ENCODE peak calls at places on chromosomes 4 and X, in six cellular contexts. Q, E, A, Y, W and L are unnamed samples.

GRCh38 chr4:19941434-19941833 is 310.3 kb upstream of the SLIT2 start:
- DNase-seq in Q (no peak), E (no peak), A (no peak), Y (no peak), W (no peak), L (no peak)

GRCh38 chr4:1049591-1049905 is 38.1 kb downstream of the FGFRL1 start:
- DNase-seq in Q (no peak), E (peak; percentile 47), A (no peak), Y (no peak), W (no peak), L (no peak)

GRCh38 chr4:61462451-61463326 is 262.6 kb downstream of the ADGRL3 start:
- DNase-seq in Q (no peak), E (no peak), A (no peak), Y (no peak), W (no peak), L (no peak)

GRCh38 chr4:104093247-104093646 is 373.5 kb upstream of the TACR3 start:
- DNase-seq in Q (no peak), E (no peak), A (no peak), Y (no peak), W (no peak), L (no peak)

GRCh38 chr4:41427306-41427882 is 110.6 kb upstream of the LIMCH1 start:
- DNase-seq in Q (no peak), E (no peak), A (no peak), Y (no peak), W (no peak), L (no peak)

GRCh38 chrX:43836435-43837184 is 45.6 kb downstream of the MAOB start:
- DNase-seq in Q (peak; percentile 2), E (no peak), A (no peak), Y (no peak), W (peak; percentile 35), L (no peak)

GRCh38 chrX:140157611-140158010 is 192.3 kb upstream of the CXorf66 start:
- DNase-seq in Q (no peak), E (no peak), A (no peak), Y (no peak), W (no peak), L (no peak)

GRCh38 chrX:130106071-130106470 is 4.2 kb downstream of the ELF4 start:
- DNase-seq in Q (no peak), E (no peak), A (no peak), Y (no peak), W (peak; percentile 44), L (no peak)

GRCh38 chr4:73731968-73732610 is 8.3 kb upstream of the CXCL8 start:
- DNase-seq in Q (no peak), E (no peak), A (no peak), Y (no peak), W (no peak), L (no peak)

GRCh38 chr4:152957437-152958185 is 21.5 kb downstream of the FHDC1 start:
- DNase-seq in Q (no peak), E (no peak), A (no peak), Y (no peak), W (no peak), L (no peak)

GRCh38 chr4:113316879-113317278 is 267.4 kb downstream of the ANK2 start:
- DNase-seq in Q (peak; percentile 53), E (no peak), A (no peak), Y (no peak), W (no peak), L (no peak)

GRCh38 chr4:177051473-177052060 is 258.1 kb upstream of the NEIL3 start:
- DNase-seq in Q (peak; percentile 51), E (no peak), A (no peak), Y (no peak), W (peak; percentile 36), L (no peak)

GRCh38 chr4:6017030-6017429 is 1.2 kb downstream of the C4orf50 start:
- DNase-seq in Q (no peak), E (no peak), A (no peak), Y (no peak), W (no peak), L (no peak)

GRCh38 chr4:22385615-22386014 is 130.3 kb downstream of the ADGRA3 start:
- DNase-seq in Q (no peak), E (no peak), A (no peak), Y (no peak), W (peak; percentile 68), L (no peak)

GRCh38 chr4:189436207-189436606 is 504.5 kb upstream of the FRG1 start:
- DNase-seq in Q (no peak), E (no peak), A (no peak), Y (no peak), W (peak; percentile 10), L (no peak)

GRCh38 chrX:72126048-72126415 is 5.7 kb downstream of the RTL5 start:
- DNase-seq in Q (no peak), E (no peak), A (no peak), Y (no peak), W (no peak), L (no peak)

GRCh38 chrX:17174671-17175070 is 200.3 kb upstream of the NHS start:
- DNase-seq in Q (no peak), E (no peak), A (no peak), Y (no peak), W (no peak), L (no peak)

GRCh38 chr4:113835005-113835404 is 73.5 kb upstream of the CAMK2D start:
- DNase-seq in Q (no peak), E (no peak), A (no peak), Y (no peak), W (peak; percentile 81), L (no peak)

GRCh38 chrX:147900349-147900748 is 11.4 kb upstream of the FMR1 start:
- DNase-seq in Q (no peak), E (no peak), A (no peak), Y (no peak), W (no peak), L (no peak)

GRCh38 chr4:36385951-36386561 is 104.6 kb downstream of the DTHD1 start:
- DNase-seq in Q (peak; percentile 34), E (no peak), A (no peak), Y (no peak), W (no peak), L (no peak)

GRCh38 chr4:48546336-48546735 is 56.3 kb downstream of the ZAR1 start:
- DNase-seq in Q (peak; percentile 55), E (no peak), A (no peak), Y (no peak), W (peak; percentile 67), L (no peak)

GRCh38 chr4:138097912-138098600 is 144.1 kb downstream of the SLC7A11 start:
- DNase-seq in Q (peak; percentile 35), E (no peak), A (no peak), Y (no peak), W (no peak), L (no peak)

GRCh38 chr4:138095378-138095777 is 146.8 kb downstream of the SLC7A11 start:
- DNase-seq in Q (no peak), E (no peak), A (no peak), Y (no peak), W (no peak), L (no peak)

GRCh38 chr4:138099385-138099784 is 142.8 kb downstream of the SLC7A11 start:
- DNase-seq in Q (no peak), E (no peak), A (no peak), Y (no peak), W (no peak), L (no peak)

GRCh38 chr4:138092060-138092459 is 150.1 kb downstream of the SLC7A11 start:
- DNase-seq in Q (no peak), E (no peak), A (no peak), Y (no peak), W (no peak), L (no peak)

DNA sequence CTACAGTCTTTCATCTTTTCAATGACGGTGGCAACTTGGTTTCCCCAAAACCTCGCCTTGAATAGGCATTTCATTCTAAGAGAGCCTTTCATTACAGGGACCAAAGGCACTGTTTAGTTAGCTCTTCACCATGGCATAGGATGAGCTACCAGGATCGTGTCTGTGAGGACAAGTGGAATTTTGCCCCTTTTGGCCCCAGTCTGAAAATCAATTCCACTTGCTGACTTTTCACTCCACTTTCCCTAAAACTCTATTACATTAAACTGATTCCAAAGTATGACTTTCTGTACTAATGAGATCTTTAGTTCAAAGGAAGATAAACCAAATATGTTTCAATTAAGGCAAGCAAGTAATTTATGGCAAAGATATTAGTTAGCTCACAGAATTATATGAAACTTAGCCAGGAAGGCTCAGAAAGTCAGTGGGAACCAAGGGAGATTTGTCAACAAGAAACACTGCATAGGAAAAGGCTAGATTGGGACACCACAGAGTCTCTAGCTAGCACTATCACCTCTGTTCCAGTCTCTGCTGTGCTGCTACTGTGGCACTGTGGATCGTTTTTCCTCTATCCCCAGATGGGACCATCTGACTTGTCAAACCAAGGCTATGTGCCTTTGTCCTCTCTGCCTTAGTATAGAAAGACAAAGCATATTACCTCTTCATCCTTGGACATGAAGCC is 145.6 kb downstream of the SLC7A11 start:
- DNase-seq in Q (no peak), E (no peak), A (no peak), Y (no peak), W (no peak), L (no peak)
- H3K4me1 ChIP-seq in Q (peaks cover 17% of the 10 kb centered on the region), E (no peaks in the 10 kb centered on the region), A (no peaks in the 10 kb centered on the region), Y (no peaks in the 10 kb centered on the region), W (no peaks in the 10 kb centered on the region), L (no peaks in the 10 kb centered on the region)

DNA sequence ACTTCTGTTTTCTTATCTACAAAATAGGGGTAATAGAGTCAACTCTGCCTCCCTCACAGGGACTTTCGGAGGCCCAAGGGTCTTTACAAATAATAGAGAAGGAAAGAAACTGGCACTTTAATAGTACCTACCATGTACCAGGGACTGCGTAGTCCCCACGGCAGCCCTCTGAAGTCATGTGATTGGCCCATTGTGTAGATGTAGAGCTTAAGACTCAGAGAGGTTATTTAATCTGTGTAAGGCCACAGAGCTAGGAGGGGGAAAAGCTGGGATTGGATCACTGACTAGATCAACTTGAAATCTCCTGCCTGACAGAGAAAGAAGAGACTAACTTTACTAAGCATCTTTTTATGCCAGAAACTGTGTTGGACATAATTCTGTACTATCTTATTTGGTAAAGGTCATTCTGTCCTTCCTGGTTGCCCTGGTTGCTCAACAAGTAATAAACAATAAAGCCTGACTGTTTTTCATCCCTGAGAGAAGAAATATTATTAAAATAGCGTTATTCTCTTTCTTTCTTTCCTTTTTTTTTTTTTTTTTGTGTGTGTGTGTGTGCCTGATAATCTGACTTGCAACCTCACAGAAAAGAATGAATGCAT is 59.7 kb downstream of the NFKB1 start:
- DNase-seq in Q (no peak), E (no peak), A (no peak), Y (no peak), W (no peak), L (no peak)
- H3K4me1 ChIP-seq in Q (no peaks in the 10 kb centered on the region), E (no peaks in the 10 kb centered on the region), A (no peaks in the 10 kb centered on the region), Y (peaks cover 30% of the 10 kb centered on the region), W (peaks cover 22% of the 10 kb centered on the region), L (peaks cover 3% of the 10 kb centered on the region)

GRCh38 chr4:101307901-101308300 is 39.4 kb downstream of the PPP3CA start:
- DNase-seq in Q (no peak), E (no peak), A (no peak), Y (no peak), W (peak; percentile 31), L (no peak)
- H3K4me1 ChIP-seq in Q (no peaks in the 10 kb centered on the region), E (no peaks in the 10 kb centered on the region), A (peaks cover 11% of the 10 kb centered on the region), Y (peaks cover 11% of the 10 kb centered on the region), W (peaks cover 23% of the 10 kb centered on the region), L (peaks cover 48% of the 10 kb centered on the region)

GRCh38 chr4:77865259-77865658 is 2.6 kb downstream of the MRPL1 start:
- DNase-seq in Q (no peak), E (no peak), A (no peak), Y (no peak), W (no peak), L (no peak)

GRCh38 chr4:77862478-77863216 is at the start of gene MRPL1:
- DNase-seq in Q (peak; percentile 96), E (peak; percentile 87), A (peak; percentile 82), Y (peak; percentile 96), W (peak; percentile 99), L (peak; percentile 74)

GRCh38 chr4:77859256-77859655 is 3.4 kb upstream of the MRPL1 start:
- DNase-seq in Q (no peak), E (no peak), A (no peak), Y (no peak), W (no peak), L (no peak)

GRCh38 chr4:77856152-77856551 is 6.5 kb upstream of the MRPL1 start:
- DNase-seq in Q (no peak), E (no peak), A (no peak), Y (no peak), W (no peak), L (no peak)

GRCh38 chr4:77861500-77861899 is 1.1 kb upstream of the MRPL1 start:
- DNase-seq in Q (peak; percentile 38), E (no peak), A (no peak), Y (no peak), W (peak; percentile 37), L (no peak)
- H3K4me1 ChIP-seq in Q (peaks cover 33% of the 10 kb centered on the region), E (no peaks in the 10 kb centered on the region), A (peaks cover 4% of the 10 kb centered on the region), Y (peaks cover 19% of the 10 kb centered on the region), W (peaks cover 6% of the 10 kb centered on the region), L (peaks cover 5% of the 10 kb centered on the region)